ENCODE peak calls at places on chromosomes 5 and 9, in seven cellular contexts. I, M, T, K, V, J and Y are unnamed samples.
A peak's percentile ranks its signal among the peaks of the same experiment; 100 is the strongest.

GRCh38 chr9:87643111-87643650 is 82.7 kb upstream of the CTSL start:
- DNase-seq in I (no peak), M (no peak), T (no peak), K (no peak), V (no peak), J (no peak), Y (no peak)

GRCh38 chr5:113043491-113043931 is 66.9 kb downstream of the DCP2 start:
- DNase-seq in I (no peak), M (no peak), T (peak; percentile 72), K (no peak), V (no peak), J (peak; percentile 79), Y (no peak)

GRCh38 chr9:127866535-127866934 is 10.9 kb downstream of the AK1 start:
- DNase-seq in I (no peak), M (no peak), T (no peak), K (no peak), V (no peak), J (no peak), Y (no peak)

GRCh38 chr9:114621561-114621960 is 10.5 kb downstream of the TMEM268 start:
- DNase-seq in I (no peak), M (no peak), T (no peak), K (no peak), V (no peak), J (no peak), Y (no peak)

GRCh38 chr9:138017200-138017599 is 139.6 kb downstream of the CACNA1B start:
- DNase-seq in I (no peak), M (no peak), T (no peak), K (no peak), V (no peak), J (no peak), Y (no peak)

GRCh38 chr9:14323969-14324366 is 10.0 kb upstream of the NFIB start:
- DNase-seq in I (no peak), M (no peak), T (no peak), K (no peak), V (no peak), J (no peak), Y (no peak)

GRCh38 chr5:61817472-61818326 is 485.6 kb downstream of the ZSWIM6 start:
- DNase-seq in I (peak; percentile 39), M (peak; percentile 24), T (peak; percentile 49), K (peak; percentile 63), V (peak; percentile 22), J (no peak), Y (peak; percentile 68)

GRCh38 chr5:151168602-151169344 is 11.2 kb upstream of the ANXA6 start:
- DNase-seq in I (no peak), M (no peak), T (peak; percentile 22), K (no peak), V (no peak), J (no peak), Y (no peak)

GRCh38 chr5:178677429-178677828 is 50.6 kb upstream of the CLK4 start:
- DNase-seq in I (no peak), M (no peak), T (no peak), K (no peak), V (no peak), J (no peak), Y (no peak)

GRCh38 chr9:137160716-137161557 is 8.9 kb downstream of the LRRC26 start:
- DNase-seq in I (no peak), M (no peak), T (peak; percentile 84), K (no peak), V (no peak), J (peak; percentile 76), Y (no peak)

GRCh38 chr5:181005791-181006190 is 17.1 kb downstream of the BTNL3 start:
- DNase-seq in I (no peak), M (no peak), T (no peak), K (no peak), V (no peak), J (no peak), Y (no peak)

DNA sequence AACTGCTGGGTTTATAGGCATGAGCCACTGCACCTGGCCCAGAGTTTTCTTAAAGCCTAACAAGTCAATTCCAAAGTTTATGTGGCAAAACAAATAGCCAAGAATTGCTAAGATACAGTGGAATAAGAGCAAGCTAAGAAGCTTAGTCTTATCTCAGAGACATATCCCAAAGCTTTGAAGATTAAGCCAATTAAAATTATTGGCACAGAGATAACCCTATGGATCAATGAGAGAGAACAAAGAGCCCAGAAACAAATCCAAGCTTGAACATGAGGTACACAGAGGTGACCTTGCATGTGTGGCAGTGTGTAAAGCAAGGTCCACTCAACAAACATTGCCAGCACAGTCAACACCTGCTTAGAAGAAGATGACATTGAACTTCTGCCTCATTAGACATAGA is 13.3 kb downstream of the BTNL3 start:
- DNase-seq in I (no peak), M (no peak), T (no peak), K (no peak), V (no peak), J (no peak), Y (no peak)
- H3K4ac ChIP-seq in I (no peak overlapping the region), M (no peak overlapping the region), T (no peak overlapping the region), K (no peak overlapping the region), V (no peak overlapping the region), J (no peak overlapping the region), Y (no peak overlapping the region)

GRCh38 chr9:117149996-117150395 is 264.9 kb downstream of the ASTN2 start:
- DNase-seq in I (no peak), M (no peak), T (no peak), K (no peak), V (no peak), J (no peak), Y (no peak)
- H2BK120ac ChIP-seq in I (no peak overlapping the region), M (no peak overlapping the region), T (no peak overlapping the region), K (no peak overlapping the region), V (no peak overlapping the region), J (no peak overlapping the region), Y (no peak overlapping the region)

GRCh38 chr9:134262035-134262434 is 64.2 kb upstream of the RXRA start:
- DNase-seq in I (no peak), M (no peak), T (no peak), K (no peak), V (no peak), J (no peak), Y (no peak)
- H3K4ac ChIP-seq in I (no peak overlapping the region), M (peak overlapping the region; percentile 53), T (no peak overlapping the region), K (no peak overlapping the region), V (no peak overlapping the region), J (no peak overlapping the region), Y (no peak overlapping the region)

GRCh38 chr5:149056611-149057165 is 6.2 kb downstream of the SH3TC2 start:
- DNase-seq in I (peak; percentile 77), M (no peak), T (no peak), K (no peak), V (no peak), J (no peak), Y (no peak)
- H2BK120ac ChIP-seq in I (no peak overlapping the region), M (no peak overlapping the region), T (no peak overlapping the region), K (no peak overlapping the region), V (no peak overlapping the region), J (no peak overlapping the region), Y (no peak overlapping the region)

DNA sequence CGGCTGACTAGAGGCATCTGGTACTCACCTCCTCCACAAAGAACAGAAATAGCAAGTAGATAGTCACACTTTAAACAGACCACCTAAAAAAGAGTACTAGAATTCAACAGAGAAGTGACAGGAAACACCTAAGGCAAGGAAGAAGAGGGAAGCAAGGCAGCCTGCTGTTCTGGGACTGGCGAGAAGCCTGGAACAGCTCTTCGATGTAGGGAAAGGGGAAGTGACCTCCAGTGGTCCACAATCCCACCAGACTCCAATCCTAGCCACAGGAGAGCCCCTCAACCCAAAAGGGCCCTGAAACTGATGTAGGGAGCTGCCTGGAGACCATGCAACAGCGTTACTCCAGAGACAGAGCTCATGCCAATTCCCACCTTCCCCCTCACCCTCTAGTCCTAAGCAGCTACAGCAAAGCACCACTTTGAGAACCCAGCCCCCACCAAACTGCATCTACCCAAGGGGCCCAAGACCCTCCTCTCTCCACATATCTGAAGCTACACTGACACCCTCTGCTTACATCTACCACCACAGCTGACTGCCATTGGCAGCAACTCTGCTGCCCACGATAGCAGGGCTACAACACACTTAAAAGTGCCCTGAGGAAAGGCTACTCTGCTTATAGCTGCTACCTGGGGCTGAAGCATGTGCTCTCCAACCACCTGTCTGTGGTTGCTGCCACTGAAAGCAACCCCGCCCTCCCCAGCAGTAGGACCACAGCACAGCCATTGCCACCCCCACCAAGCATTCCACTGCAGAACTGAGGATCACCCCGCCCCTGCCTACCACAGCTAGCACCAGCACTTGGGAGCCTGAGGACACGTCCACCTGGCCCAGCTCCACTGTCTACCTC is 86.0 kb downstream of the LPAR1 start:
- DNase-seq in I (no peak), M (no peak), T (peak; percentile 29), K (no peak), V (no peak), J (no peak), Y (no peak)
- H3K4ac ChIP-seq in I (peak overlapping the region; percentile 83), M (no peak overlapping the region), T (no peak overlapping the region), K (peak overlapping the region; percentile 83), V (no peak overlapping the region), J (no peak overlapping the region), Y (no peak overlapping the region)

DNA sequence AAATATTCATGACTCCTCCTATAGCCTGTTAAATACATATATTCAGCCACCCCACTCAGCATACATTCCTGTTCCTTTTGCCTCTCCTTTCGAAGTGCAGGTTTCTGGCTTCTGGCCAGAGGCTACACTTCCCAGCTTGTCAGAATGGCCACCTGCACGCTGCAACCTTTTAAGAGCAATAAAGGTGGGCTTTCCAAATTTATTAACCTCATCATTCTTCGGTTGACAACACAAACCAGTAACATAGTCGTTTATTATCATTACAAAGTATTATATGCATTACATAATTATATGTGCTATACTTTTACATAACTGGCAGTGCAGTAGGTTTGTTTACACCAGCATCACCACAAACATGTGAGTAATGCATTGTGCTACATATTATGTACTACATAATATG is 16.5 kb upstream of the TMEM171 start:
- DNase-seq in I (no peak), M (no peak), T (no peak), K (no peak), V (no peak), J (no peak), Y (no peak)
- H2BK120ac ChIP-seq in I (no peak overlapping the region), M (no peak overlapping the region), T (no peak overlapping the region), K (no peak overlapping the region), V (no peak overlapping the region), J (no peak overlapping the region), Y (no peak overlapping the region)

GRCh38 chr9:80707120-80707519 is 982.2 kb downstream of the TLE1 start:
- DNase-seq in I (peak; percentile 51), M (no peak), T (no peak), K (no peak), V (no peak), J (no peak), Y (no peak)
- H3K4ac ChIP-seq in I (no peak overlapping the region), M (no peak overlapping the region), T (no peak overlapping the region), K (no peak overlapping the region), V (no peak overlapping the region), J (no peak overlapping the region), Y (no peak overlapping the region)

GRCh38 chr5:158032246-158032645 is 173.3 kb upstream of the CLINT1 start:
- DNase-seq in I (no peak), M (no peak), T (no peak), K (no peak), V (no peak), J (no peak), Y (no peak)
- H2BK120ac ChIP-seq in I (no peak overlapping the region), M (no peak overlapping the region), T (no peak overlapping the region), K (no peak overlapping the region), V (no peak overlapping the region), J (no peak overlapping the region), Y (no peak overlapping the region)

GRCh38 chr5:149382517-149383220 is 3.6 kb upstream of the IL17B start:
- DNase-seq in I (no peak), M (no peak), T (no peak), K (no peak), V (peak; percentile 37), J (no peak), Y (no peak)
- H3K4ac ChIP-seq in I (peak overlapping the region; percentile 40), M (no peak overlapping the region), T (no peak overlapping the region), K (peak overlapping the region; percentile 98), V (no peak overlapping the region), J (no peak overlapping the region), Y (no peak overlapping the region)